ENCODE peak calls at places on chromosomes 13 and 19, in four cellular contexts. I, S, T and R are unnamed samples.

GRCh38 chr13:34750078-34750703 is 191.9 kb upstream of the NBEA start:
- DNase-seq in I (peak; percentile 36), S (no peak), T (no peak), R (no peak)

GRCh38 chr19:56404705-56405056 is 549 bp downstream of the ZNF583 start:
- DNase-seq in I (no peak), T (no peak), S (no peak), R (no peak)

GRCh38 chr19:48102870-48103751 is 7.5 kb downstream of the PLA2G4C start:
- DNase-seq in S (no peak), I (no peak), T (no peak), R (peak; percentile 37)

GRCh38 chr13:47858678-47859050 is 142.4 kb downstream of the SUCLA2 start:
- DNase-seq in S (no peak), T (no peak), I (no peak), R (no peak)

GRCh38 chr19:31664997-31665396 is 315.8 kb upstream of the TSHZ3 start:
- DNase-seq in T (no peak), S (no peak), I (no peak), R (no peak)

GRCh38 chr19:47447470-47448359 is 24.0 kb downstream of the SLC8A2 start:
- DNase-seq in S (no peak), I (peak; percentile 34), T (no peak), R (peak; percentile 68)

GRCh38 chr19:33622809-33623511 is 1.2 kb downstream of the CHST8 start:
- DNase-seq in S (no peak), I (no peak), T (no peak), R (no peak)

GRCh38 chr13:111517641-111518010 is 197.2 kb downstream of the TEX29 start:
- DNase-seq in I (no peak), S (no peak), T (no peak), R (no peak)

GRCh38 chr13:19860884-19861655 is 2.4 kb downstream of the ZMYM5 start:
- DNase-seq in I (peak; percentile 16), S (no peak), T (no peak), R (peak; percentile 69)

GRCh38 chr19:16951529-16951928 is 62.7 kb downstream of the F2RL3 start:
- DNase-seq in T (peak; percentile 26), S (no peak), I (no peak), R (no peak)

GRCh38 chr13:34810996-34811395 is 131.1 kb upstream of the NBEA start:
- DNase-seq in I (no peak), T (no peak), S (no peak), R (no peak)

GRCh38 chr13:45695198-45695730 is 6.9 kb upstream of the CBY2 start:
- DNase-seq in T (no peak), S (no peak), I (no peak), R (no peak)

GRCh38 chr19:55909801-55910200 is 22.3 kb downstream of the NLRP13 start:
- DNase-seq in S (no peak), T (no peak), I (no peak), R (no peak)

GRCh38 chr13:28494537-28494860 is 429 bp downstream of the FLT1 start:
- DNase-seq in T (no peak), S (no peak), I (no peak), R (no peak)

GRCh38 chr13:19910336-19911072 is 47.1 kb upstream of the ZMYM5 start:
- DNase-seq in I (no peak), S (no peak), T (peak; percentile 53), R (no peak)

GRCh38 chr13:39766464-39767167 is 111.2 kb downstream of the COG6 start:
- DNase-seq in S (no peak), I (no peak), T (no peak), R (no peak)

GRCh38 chr19:52638601-52639000 is 446 bp upstream of the ZNF83 start:
- DNase-seq in S (no peak), I (peak; percentile 18), T (no peak), R (no peak)

GRCh38 chr19:8391274-8392016 is 1.3 kb downstream of the RAB11B start:
- DNase-seq in I (peak; percentile 55), S (no peak), T (no peak), R (no peak)

GRCh38 chr19:8392017-8392591 is 1.9 kb downstream of the RAB11B start:
- DNase-seq in S (no peak), I (peak; percentile 72), T (no peak), R (no peak)

GRCh38 chr19:8389891-8390616 is at the start of gene RAB11B:
- DNase-seq in T (peak; percentile 96), S (peak; percentile 99), I (peak; percentile 99), R (peak; percentile 99)

GRCh38 chr19:8388612-8388958 is 1.6 kb upstream of the RAB11B start:
- DNase-seq in I (no peak), S (no peak), T (no peak), R (no peak)

DNA sequence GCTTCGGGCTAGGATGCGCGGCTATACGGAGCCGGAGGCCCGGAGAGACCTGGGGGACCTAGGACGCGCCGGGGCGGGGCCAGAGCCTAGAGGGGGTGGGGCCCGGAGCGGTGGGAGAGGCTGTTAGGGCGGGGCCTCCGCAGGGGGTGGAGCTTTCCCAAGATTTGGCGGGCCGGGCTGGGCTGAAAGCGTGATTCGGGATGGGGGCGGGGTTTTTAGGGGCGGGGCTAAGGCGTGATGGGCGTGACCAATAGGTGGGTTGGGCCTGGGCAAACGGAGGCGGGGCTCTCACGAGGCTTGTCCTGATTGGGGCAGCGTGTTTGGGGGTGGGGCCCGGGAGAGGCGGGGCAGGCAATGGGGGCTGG is 439 bp downstream of the RAB11B start:
- DNase-seq in S (peak; percentile 97), T (peak; percentile 75), I (peak; percentile 97), R (peak; percentile 96)
- H3K4me1 ChIP-seq in S (peaks cover 40% of the 10 kb centered on the region), T (peaks cover 24% of the 10 kb centered on the region), I (peaks cover 90% of the 10 kb centered on the region), R (peaks cover 24% of the 10 kb centered on the region)

GRCh38 chr19:1422943-1423342 is 15.3 kb upstream of the RPS15 start:
- DNase-seq in S (no peak), I (no peak), T (no peak), R (no peak)
- H3K36me3 ChIP-seq in S (no peaks in the 10 kb centered on the region), I (peaks cover 15% of the 10 kb centered on the region), T (peaks cover 45% of the 10 kb centered on the region), R (peaks cover 86% of the 10 kb centered on the region)

GRCh38 chr19:41327499-41328156 is 17.7 kb downstream of the CCDC97 start:
- DNase-seq in T (peak; percentile 61), S (no peak), I (peak; percentile 88), R (no peak)
- H3K4me1 ChIP-seq in T (peaks cover 27% of the 10 kb centered on the region), S (peaks cover 61% of the 10 kb centered on the region), I (peaks cover 46% of the 10 kb centered on the region), R (peaks cover 64% of the 10 kb centered on the region)

GRCh38 chr19:45355402-45355801 is 14.9 kb downstream of the KLC3 start:
- DNase-seq in I (no peak), S (no peak), T (no peak), R (no peak)

GRCh38 chr19:45355910-45356309 is 14.5 kb downstream of the ERCC2 start:
- DNase-seq in I (no peak), T (no peak), S (no peak), R (no peak)

GRCh38 chr19:45352914-45353796 is 12.6 kb downstream of the KLC3 start:
- DNase-seq in S (no peak), I (no peak), T (no peak), R (no peak)

GRCh38 chr19:45352471-45352870 is 11.9 kb downstream of the KLC3 start:
- DNase-seq in S (no peak), I (no peak), T (no peak), R (no peak)

DNA sequence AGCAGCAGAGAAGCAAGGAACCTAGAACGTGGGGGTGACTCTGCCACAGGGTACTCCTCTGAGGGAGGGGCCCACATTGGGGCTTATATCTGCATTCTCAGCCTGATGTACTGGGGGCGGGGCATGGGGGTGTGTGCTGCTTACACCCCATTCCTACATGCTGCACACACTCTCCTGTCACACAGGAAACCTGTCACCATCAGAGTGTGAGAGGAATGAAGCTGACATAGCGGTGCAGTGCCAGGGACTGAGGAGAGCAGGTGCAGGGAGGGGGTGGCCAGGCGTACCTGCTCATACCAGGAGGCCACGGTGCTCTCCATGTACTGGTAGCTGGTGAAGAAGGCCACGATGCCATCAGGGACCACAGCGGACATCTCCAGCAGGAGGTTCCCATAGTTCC is 13.9 kb downstream of the KLC3 start:
- DNase-seq in S (no peak), T (no peak), I (no peak), R (no peak)
- H3K36me3 ChIP-seq in S (no peaks in the 10 kb centered on the region), T (peaks cover 53% of the 10 kb centered on the region), I (no peaks in the 10 kb centered on the region), R (peaks cover 97% of the 10 kb centered on the region)